ENCODE peak calls at places on chromosomes 11 and 22, in six cellular contexts. U, K, Z, D, N and M are unnamed samples.

GRCh38 chr11:68263444-68264035 is 8.2 kb downstream of the C11orf24 start:
- DNase-seq in U (no peak), Z (no peak), D (no peak), N (no peak), K (no peak), M (no peak)

GRCh38 chr11:40338062-40338461 is 1121.4 kb downstream of the LRRC4C start:
- DNase-seq in D (no peak), U (no peak), N (no peak), Z (no peak), K (no peak), M (no peak)

GRCh38 chr22:22023581-22024137 is 41.1 kb upstream of the TOP3B start:
- DNase-seq in N (no peak), U (no peak), K (no peak), Z (no peak), D (no peak), M (no peak)

GRCh38 chr11:16959528-16960100 is 54.6 kb downstream of the PLEKHA7 start:
- DNase-seq in Z (no peak), K (no peak), U (peak; percentile 60), N (no peak), D (no peak), M (no peak)

GRCh38 chr11:117900144-117900651 is 23.7 kb upstream of the FXYD6 start:
- DNase-seq in Z (no peak), D (no peak), N (no peak), U (no peak), K (no peak), M (no peak)

GRCh38 chr11:120197254-120197891 is 13.5 kb upstream of the OAF start:
- DNase-seq in D (no peak), K (no peak), Z (no peak), U (no peak), N (no peak), M (no peak)

GRCh38 chr11:75275581-75275980 is 35.0 kb downstream of the TPBGL start:
- DNase-seq in U (no peak), K (peak; percentile 47), Z (no peak), D (no peak), N (peak; percentile 36), M (peak; percentile 70)

GRCh38 chr11:73753938-73754337 is 6.9 kb downstream of the RAB6A start:
- DNase-seq in Z (no peak), U (no peak), K (peak; percentile 45), N (no peak), D (no peak), M (no peak)

GRCh38 chr11:116396332-116396731 is 376.5 kb downstream of the BUD13 start:
- DNase-seq in U (no peak), Z (no peak), N (no peak), D (no peak), K (no peak), M (no peak)

GRCh38 chr22:29309332-29310064 is 3.0 kb downstream of the GAS2L1 start:
- DNase-seq in Z (no peak), N (no peak), U (no peak), D (no peak), K (peak; percentile 23), M (no peak)

GRCh38 chr11:62601114-62601363 is 626 bp downstream of the MTA2 start:
- DNase-seq in N (peak; percentile 52), U (no peak), K (no peak), Z (no peak), D (no peak), M (no peak)

GRCh38 chr11:130671801-130672700 is 223.6 kb downstream of the ADAMTS15 start:
- DNase-seq in K (peak; percentile 89), D (no peak), Z (peak; percentile 75), N (no peak), U (peak; percentile 17), M (no peak)

GRCh38 chr22:30021338-30021737 is 58.9 kb upstream of the HORMAD2 start:
- DNase-seq in N (no peak), K (no peak), D (no peak), U (no peak), Z (no peak), M (no peak)

GRCh38 chr11:64765291-64765803 is 5.6 kb upstream of the PYGM start:
- DNase-seq in N (no peak), D (no peak), K (no peak), Z (no peak), U (no peak), M (no peak)

GRCh38 chr11:11538277-11538960 is 83.4 kb downstream of the GALNT18 start:
- DNase-seq in Z (no peak), D (no peak), N (no peak), K (no peak), U (no peak), M (no peak)

GRCh38 chr11:64931290-64931689 is 4.4 kb downstream of the GPHA2 start:
- DNase-seq in K (no peak), N (no peak), Z (no peak), U (no peak), D (no peak), M (no peak)

GRCh38 chr11:32006799-32007388 is 84.0 kb upstream of the RCN1 start:
- DNase-seq in N (no peak), D (no peak), U (no peak), K (peak; percentile 30), Z (peak; percentile 65), M (no peak)

GRCh38 chr11:61071208-61071681 is 31.0 kb upstream of the CD5 start:
- DNase-seq in N (peak; percentile 30), U (no peak), D (no peak), K (no peak), Z (no peak), M (peak; percentile 68)

GRCh38 chr11:131688056-131688693 is 317.8 kb downstream of the NTM start:
- DNase-seq in U (peak; percentile 72), K (peak; percentile 7), D (peak; percentile 24), Z (peak; percentile 53), N (no peak), M (no peak)

GRCh38 chr11:65084598-65085375 is 765 bp downstream of the ZFPL1 start:
- DNase-seq in Z (no peak), N (no peak), U (no peak), K (no peak), D (no peak), M (no peak)

GRCh38 chr22:41983516-41983915 is 14.3 kb downstream of the SEPTIN3 start:
- DNase-seq in D (no peak), U (no peak), Z (peak; percentile 54), N (no peak), K (peak; percentile 11), M (no peak)

GRCh38 chr22:23670378-23671295 is 20.2 kb upstream of the RGL4 start:
- DNase-seq in D (no peak), N (no peak), Z (no peak), U (no peak), K (no peak), M (no peak)

GRCh38 chr11:15166204-15166603 is 51.5 kb downstream of the INSC start:
- DNase-seq in U (no peak), D (no peak), N (no peak), K (no peak), Z (no peak), M (no peak)

GRCh38 chr11:101612481-101612880 is 28.7 kb upstream of the TRPC6 start:
- DNase-seq in U (no peak), K (no peak), N (no peak), Z (no peak), D (no peak), M (no peak)

GRCh38 chr11:66417000-66417399 is 3.8 kb upstream of the NPAS4 start:
- DNase-seq in D (no peak), N (no peak), U (no peak), K (no peak), Z (no peak), M (no peak)

GRCh38 chr11:2472428-2473186 is 27.8 kb downstream of the KCNQ1 start:
- DNase-seq in Z (no peak), N (no peak), D (no peak), U (no peak), K (no peak), M (no peak)

GRCh38 chr11:84780689-84781293 is 846.4 kb downstream of the DLG2 start:
- DNase-seq in U (peak; percentile 10), Z (peak; percentile 16), K (peak; percentile 2), D (no peak), N (no peak), M (no peak)

GRCh38 chr11:125625594-125626380 is 824 bp downstream of the CHEK1 start:
- DNase-seq in N (peak; percentile 71), D (peak; percentile 68), Z (peak; percentile 98), K (peak; percentile 82), U (peak; percentile 96), M (peak; percentile 81)

GRCh38 chr11:19602906-19603305 is 109.7 kb upstream of the NAV2 start:
- DNase-seq in Z (no peak), D (no peak), U (no peak), K (no peak), N (no peak), M (no peak)

GRCh38 chr11:2138075-2138435 is 1.1 kb downstream of the IGF2 start:
- DNase-seq in D (no peak), K (no peak), Z (no peak), N (no peak), U (peak; percentile 7), M (no peak)

GRCh38 chr22:33105501-33105911 is 47.3 kb upstream of the SYN3 start:
- DNase-seq in K (no peak), D (no peak), Z (no peak), N (no peak), U (no peak), M (no peak)